ENCODE peak calls at places on chromosomes 11 and 22, in ten cellular contexts. W is SK-N-SH; H is GM23338; Z is GM06990; U is neural progenitor cell; O is CD8-positive, alpha-beta T cell; I is dorsolateral prefrontal cortex; E is ovary; L is brain microvascular endothelial cell; D is upper lobe of right lung. Q is an unnamed sample.

GRCh38 chr11:132556316-132556715 is 976.0 kb downstream of the OPCML start:
- DNase-seq in D (no peak), H (no peak), I (no peak), W (no peak), O (no peak), E (no peak), Z (no peak), U (no peak), L (no peak), Q (no peak)

GRCh38 chr11:100757636-100758035 is 70.5 kb downstream of the ARHGAP42 start:
- DNase-seq in O (no peak), U (no peak), D (no peak), L (no peak), E (no peak), H (no peak), Z (no peak), W (no peak), I (no peak), Q (no peak)

GRCh38 chr11:112554586-112554985 is 293.9 kb upstream of the PLET1 start:
- DNase-seq in W (no peak), H (no peak), I (no peak), O (no peak), E (no peak), Z (no peak), U (no peak), L (no peak), D (no peak), Q (no peak)

GRCh38 chr11:86802601-86803051 is 2.3 kb downstream of the PRSS23 start:
- DNase-seq in L (no peak), D (no peak), H (peak; percentile 81), U (peak; percentile 77), E (no peak), W (peak; percentile 43), O (no peak), I (no peak), Z (no peak), Q (peak; percentile 10)

GRCh38 chr22:44331881-44332714 is 19.3 kb upstream of the SHISAL1 start:
- DNase-seq in H (peak; percentile 68), O (no peak), W (peak; percentile 86), U (peak; percentile 79), Z (no peak), L (no peak), D (no peak), E (no peak), I (no peak), Q (no peak)

GRCh38 chr11:103920449-103920848 is 116.0 kb upstream of the DDI1 start:
- DNase-seq in I (no peak), W (no peak), L (no peak), E (no peak), Z (no peak), O (no peak), H (no peak), U (no peak), D (no peak), Q (no peak)

GRCh38 chr22:31923761-31924160 is 20.6 kb upstream of the YWHAH start:
- DNase-seq in Z (no peak), L (no peak), O (no peak), W (no peak), I (no peak), U (no peak), E (no peak), H (no peak), D (no peak), Q (no peak)

GRCh38 chr11:65041206-65042035 is at the start of gene SAC3D1:
- DNase-seq in L (peak; percentile 14), W (peak; percentile 89), E (no peak), Z (no peak), U (peak; percentile 87), H (peak; percentile 72), O (no peak), I (peak; percentile 61), D (peak; percentile 88), Q (no peak)

DNA sequence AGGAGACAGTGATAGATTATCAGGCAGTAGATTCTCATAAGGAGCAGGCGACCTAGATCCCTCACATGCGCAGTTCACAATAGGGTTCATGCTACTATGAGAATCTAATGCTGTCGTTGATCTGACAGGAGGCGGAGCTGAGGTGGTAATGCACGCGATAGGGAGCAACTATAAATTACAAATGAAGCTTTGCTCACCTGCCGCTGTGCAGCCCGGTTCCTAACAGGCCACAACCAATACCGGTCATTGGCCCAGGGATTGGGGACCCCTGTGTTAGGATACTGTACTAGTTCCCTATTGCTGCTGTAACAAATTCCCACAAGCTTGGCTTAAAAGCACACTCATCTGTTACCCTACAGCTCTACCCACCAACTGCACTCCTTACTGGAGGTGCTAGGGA is 10.7 kb downstream of the B3GNT6 start:
- DNase-seq in Z (no peak), L (no peak), U (no peak), W (no peak), O (no peak), D (no peak), H (no peak), E (no peak), I (no peak), Q (no peak)
- H3K27me3 ChIP-seq in Z (no peaks in the 10 kb centered on the region), L (no peaks in the 10 kb centered on the region), U (peaks cover 38% of the 10 kb centered on the region), W (no peaks in the 10 kb centered on the region), O (no peaks in the 10 kb centered on the region), D (peaks cover 27% of the 10 kb centered on the region), H (peaks cover 26% of the 10 kb centered on the region), E (no peaks in the 10 kb centered on the region), I (peaks cover 13% of the 10 kb centered on the region), Q (peaks cover 2% of the 10 kb centered on the region)

GRCh38 chr11:128469220-128469619 is 118.1 kb downstream of the ETS1 start:
- DNase-seq in E (no peak), L (no peak), I (no peak), D (no peak), H (no peak), U (no peak), W (no peak), Z (peak; percentile 75), O (no peak), Q (no peak)
- H3K4me3 ChIP-seq in E (no peak overlapping the region), L (no peak overlapping the region), I (no peak overlapping the region), D (no peak overlapping the region), H (no peak overlapping the region), U (no peak overlapping the region), W (no peak overlapping the region), Z (no peak overlapping the region), O (peak overlapping the region; percentile 0), Q (no peak overlapping the region)

DNA sequence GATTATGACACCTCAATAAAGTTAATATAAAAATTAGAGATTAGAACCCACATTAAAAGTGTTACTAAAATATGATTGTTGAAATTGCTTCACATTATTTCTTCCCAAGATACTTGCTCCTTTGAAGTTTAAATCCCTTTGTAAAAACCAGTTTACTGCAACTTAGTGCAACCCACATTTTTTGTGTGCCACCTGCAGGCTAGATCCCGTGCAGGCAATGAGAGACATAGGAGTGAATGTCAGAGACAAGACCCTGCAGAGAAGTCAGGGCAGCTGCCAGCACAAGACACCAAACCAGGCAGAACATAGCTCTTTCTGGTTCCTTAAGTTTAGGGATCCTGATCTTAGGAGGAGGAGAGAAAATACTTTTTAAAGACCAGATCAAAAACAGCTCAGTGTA is 142.9 kb upstream of the MTNR1B start:
- DNase-seq in E (no peak), H (peak; percentile 39), I (no peak), D (no peak), Z (no peak), L (no peak), W (no peak), O (no peak), U (no peak), Q (no peak)
- TF ChIP-seq CTCF in E (no peak), H (peak; percentile 44), I (no peak), D (no peak), Z (no peak), L (no peak), W (no peak), O (no peak), U (peak; percentile 5), Q (no peak)

DNA sequence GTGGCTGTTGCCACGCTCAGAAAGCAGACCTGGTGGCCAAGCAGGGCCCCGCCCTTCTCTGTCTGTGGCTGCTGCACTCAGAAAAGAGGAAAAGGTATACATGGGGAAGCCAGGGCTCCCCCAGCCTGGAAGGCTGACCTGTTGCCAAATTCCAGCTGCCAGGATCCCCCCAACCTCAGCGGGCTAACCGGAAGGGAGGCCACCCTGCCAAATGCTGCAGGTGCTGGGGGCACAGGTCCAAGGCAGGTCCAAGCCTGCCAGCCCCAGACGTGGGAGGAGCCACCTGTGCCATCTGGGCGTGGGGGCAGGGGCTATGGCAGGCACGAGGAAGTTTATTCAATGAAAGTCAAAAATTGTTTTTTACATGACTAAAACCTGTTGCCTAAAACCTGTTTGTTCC is 2.6 kb downstream of the NPTXR start:
- DNase-seq in W (no peak), U (no peak), D (no peak), H (no peak), Z (no peak), L (no peak), O (no peak), I (peak; percentile 53), E (no peak), Q (no peak)
- H3K27me3 ChIP-seq in W (no peaks in the 10 kb centered on the region), U (peaks cover 68% of the 10 kb centered on the region), D (peaks cover 24% of the 10 kb centered on the region), H (peaks cover 46% of the 10 kb centered on the region), Z (peaks cover 3% of the 10 kb centered on the region), L (peaks cover 30% of the 10 kb centered on the region), O (no peaks in the 10 kb centered on the region), I (no peaks in the 10 kb centered on the region), E (no peaks in the 10 kb centered on the region), Q (peaks cover 53% of the 10 kb centered on the region)

GRCh38 chr22:48489551-48490512 is 1337.8 kb downstream of the BRD1 start:
- DNase-seq in D (peak; percentile 69), H (no peak), E (peak; percentile 62), I (peak; percentile 48), O (no peak), Z (no peak), L (no peak), U (peak; percentile 64), W (peak; percentile 48), Q (no peak)

GRCh38 chr22:48492371-48493320 is 1335.0 kb downstream of the BRD1 start:
- DNase-seq in Z (peak; percentile 24), H (peak; percentile 79), D (peak; percentile 73), E (peak; percentile 81), U (peak; percentile 89), I (peak; percentile 85), L (peak; percentile 79), O (peak; percentile 15), W (peak; percentile 84), Q (peak; percentile 57)

GRCh38 chr22:48493733-48494132 is 1333.9 kb downstream of the BRD1 start:
- DNase-seq in W (no peak), L (no peak), U (no peak), H (no peak), E (peak; percentile 24), I (no peak), O (no peak), D (peak; percentile 41), Z (no peak), Q (no peak)

GRCh38 chr22:48490513-48491411 is 1336.9 kb downstream of the BRD1 start:
- DNase-seq in O (no peak), L (no peak), I (peak; percentile 66), U (peak; percentile 36), D (peak; percentile 63), E (no peak), Z (no peak), W (no peak), H (no peak), Q (no peak)

GRCh38 chr22:48491451-48491941 is 1336.2 kb downstream of the BRD1 start:
- DNase-seq in H (no peak), O (no peak), Z (no peak), E (no peak), I (no peak), D (peak; percentile 58), L (no peak), U (peak; percentile 47), W (no peak), Q (no peak)
- H3K4me3 ChIP-seq in H (peak overlapping the region; percentile 56), O (no peak overlapping the region), Z (no peak overlapping the region), E (no peak overlapping the region), I (peak overlapping the region; percentile 75), D (no peak overlapping the region), L (no peak overlapping the region), U (peak overlapping the region; percentile 95), W (no peak overlapping the region), Q (no peak overlapping the region)

Q was measured in HL-60.